ENCODE peak calls at places on chromosomes 4 and X, in ten cellular contexts. E is NCI-H1092 treated with DMSO at 0.1 percent for 48 hours; U is transverse colon; B is mucosa of gallbladder; D is Right ventricle myocardium superior; V is body of pancreas; R is SW480; F is glutamatergic neuron; J is NCI-H1048; Q is central memory CD8-positive, alpha-beta T cell. M is an unnamed sample.

GRCh38 chrX:149199734-149200133 is 305.4 kb downstream of the IDS start:
- DNase-seq in E (no peak), U (no peak), B (no peak), D (no peak), V (no peak), R (no peak), F (no peak), J (no peak), Q (no peak), M (no peak)

GRCh38 chr4:10007436-10007740 is 13.9 kb downstream of the SLC2A9 start:
- DNase-seq in E (no peak), U (no peak), B (no peak), D (no peak), V (no peak), R (no peak), F (no peak), J (no peak), Q (no peak), M (no peak)

GRCh38 chrX:40922307-40922706 is 162.9 kb upstream of the USP9X start:
- DNase-seq in E (no peak), U (no peak), B (no peak), D (no peak), V (no peak), R (peak), F (no peak), J (peak), Q (no peak), M (peak)

GRCh38 chr4:164485169-164485568 is 268.8 kb upstream of the SMIM31 start:
- DNase-seq in E (no peak), U (no peak), B (no peak), D (no peak), V (no peak), R (no peak), F (no peak), J (no peak), Q (no peak), M (no peak)

GRCh38 chr4:168584321-168584771 is 87.5 kb downstream of the PALLD start:
- DNase-seq in E (no peak), U (no peak), B (no peak), D (no peak), V (no peak), R (no peak), F (no peak), J (no peak), Q (no peak), M (no peak)

GRCh38 chr4:108416831-108417230 is 203.5 kb upstream of the RPL34 start:
- DNase-seq in E (no peak), U (no peak), B (no peak), D (no peak), V (no peak), R (no peak), F (no peak), J (no peak), Q (no peak), M (no peak)

GRCh38 chrX:126551725-126552312 is 795 bp downstream of the DCAF12L1 start:
- DNase-seq in E (no peak), U (no peak), B (peak), D (no peak), V (no peak), R (no peak), F (no peak), J (no peak), Q (no peak), M (no peak)

GRCh38 chrX:116342903-116343302 is 93.5 kb upstream of the SLC6A14 start:
- DNase-seq in E (no peak), U (no peak), B (no peak), D (no peak), V (no peak), R (no peak), F (no peak), J (no peak), Q (no peak), M (no peak)

GRCh38 chr4:25029479-25030282 is 1.1 kb downstream of the LGI2 start:
- DNase-seq in E (no peak), U (peak), B (no peak), D (no peak), V (no peak), R (no peak), F (no peak), J (no peak), Q (no peak), M (no peak)

GRCh38 chr4:600850-601515 is 24.4 kb upstream of the PDE6B start:
- DNase-seq in E (no peak), U (no peak), B (no peak), D (no peak), V (no peak), R (no peak), F (no peak), J (no peak), Q (no peak), M (no peak)

GRCh38 chrX:152943826-152944225 is 46.0 kb downstream of the ZNF185 start:
- DNase-seq in E (no peak), U (no peak), B (no peak), D (no peak), V (no peak), R (no peak), F (no peak), J (no peak), Q (no peak), M (no peak)

GRCh38 chr4:111943796-111944203 is 201.5 kb upstream of the FAM241A start:
- DNase-seq in E (peak), U (peak), B (peak), D (no peak), V (peak), R (peak), F (peak), J (no peak), Q (no peak), M (peak)

GRCh38 chrX:9770319-9770718 is 4.7 kb upstream of the GPR143 start:
- DNase-seq in E (no peak), U (no peak), B (no peak), D (no peak), V (no peak), R (no peak), F (no peak), J (no peak), Q (no peak), M (no peak)

GRCh38 chrX:111483876-111484275 is 27.6 kb upstream of the SERTM2 start:
- DNase-seq in E (no peak), U (no peak), B (no peak), D (no peak), V (no peak), R (no peak), F (no peak), J (no peak), Q (no peak), M (no peak)

GRCh38 chrX:101485212-101486064 is at the start of gene ARMCX4:
- DNase-seq in E (peak), U (peak), B (peak), D (peak), V (peak), R (no peak), F (peak), J (no peak), Q (no peak), M (peak)

GRCh38 chr4:67327245-67327860 is 217.9 kb downstream of the CENPC start:
- DNase-seq in E (peak), U (peak), B (peak), D (no peak), V (peak), R (peak), F (peak), J (no peak), Q (no peak), M (peak)

GRCh38 chr4:53686521-53686920 is 95.2 kb upstream of the LNX1 start:
- DNase-seq in E (no peak), U (no peak), B (no peak), D (no peak), V (no peak), R (no peak), F (no peak), J (no peak), Q (no peak), M (no peak)

GRCh38 chr4:3420606-3420955 is 21.2 kb upstream of the HGFAC start:
- DNase-seq in E (no peak), U (no peak), B (no peak), D (peak), V (no peak), R (no peak), F (peak), J (no peak), Q (no peak), M (no peak)

GRCh38 chr4:20391224-20391623 is 139.5 kb downstream of the SLIT2 start:
- DNase-seq in E (peak), U (no peak), B (no peak), D (no peak), V (no peak), R (no peak), F (no peak), J (no peak), Q (no peak), M (no peak)

GRCh38 chr4:129113438-129113837 is 17.5 kb downstream of the C4orf33 start:
- DNase-seq in E (no peak), U (no peak), B (no peak), D (no peak), V (no peak), R (no peak), F (no peak), J (no peak), Q (no peak), M (no peak)

GRCh38 chr4:150367326-150367725 is 214.6 kb upstream of the MAB21L2 start:
- DNase-seq in E (peak), U (no peak), B (no peak), D (no peak), V (no peak), R (no peak), F (no peak), J (no peak), Q (no peak), M (no peak)

GRCh38 chrX:152960115-152960514 is 33.8 kb downstream of the PNMA5 start:
- DNase-seq in E (no peak), U (no peak), B (no peak), D (no peak), V (no peak), R (no peak), F (no peak), J (no peak), Q (no peak), M (no peak)

GRCh38 chr4:33837043-33837442 is 2407.3 kb downstream of the ARAP2 start:
- DNase-seq in E (no peak), U (no peak), B (no peak), D (no peak), V (no peak), R (no peak), F (no peak), J (no peak), Q (no peak), M (peak)

GRCh38 chr4:89752932-89753598 is 83.9 kb downstream of the SNCA start:
- DNase-seq in E (no peak), U (no peak), B (no peak), D (no peak), V (no peak), R (no peak), F (no peak), J (no peak), Q (no peak), M (peak)

GRCh38 chr4:144820115-144820514 is 174.2 kb downstream of the HHIP start:
- DNase-seq in E (no peak), U (no peak), B (no peak), D (no peak), V (no peak), R (no peak), F (no peak), J (no peak), Q (no peak), M (no peak)

GRCh38 chr4:119026662-119027444 is 108.8 kb upstream of the MYOZ2 start:
- DNase-seq in E (no peak), U (peak), B (peak), D (no peak), V (no peak), R (no peak), F (no peak), J (no peak), Q (no peak), M (no peak)

GRCh38 chrX:11209798-11210197 is 83.4 kb upstream of the AMELX start:
- DNase-seq in E (no peak), U (no peak), B (no peak), D (no peak), V (no peak), R (no peak), F (no peak), J (no peak), Q (no peak), M (no peak)

GRCh38 chrX:48456628-48457027 is 13.4 kb downstream of the SLC38A5 start:
- DNase-seq in E (no peak), U (no peak), B (no peak), D (no peak), V (no peak), R (no peak), F (no peak), J (no peak), Q (no peak), M (no peak)

GRCh38 chr4:83701041-83701440 is 165.1 kb downstream of the GPAT3 start:
- DNase-seq in E (no peak), U (no peak), B (no peak), D (no peak), V (no peak), R (no peak), F (no peak), J (no peak), Q (no peak), M (no peak)

M was measured in hepatocyte.